ENCODE peak calls at places on chromosomes 3 and 15, in nine cellular contexts. A is NCI-H774; Z is stimulated activated CD4-positive, alpha-beta T cell treated with anti-CD3 and anti-CD28 coated beads, Interleukin-2, amount 100 ng/mL, for 48 hours; T is esophagus squamous epithelium; G is HEK293T; U is GM03348; K is OCI-LY7; C is H54; L is G401. N is an unnamed sample.

GRCh38 chr3:147318900-147319299 is 87.4 kb downstream of the ZIC4 start:
- DNase-seq in G (no peak), C (no peak), U (peak), A (no peak), Z (no peak), L (no peak), T (no peak), K (no peak), N (no peak)

GRCh38 chr3:52743152-52743551 is 27.6 kb downstream of the NEK4 start:
- DNase-seq in Z (no peak), L (no peak), C (no peak), U (no peak), G (no peak), K (no peak), A (no peak), T (no peak), N (no peak)

GRCh38 chr3:110791971-110792370 is 279.6 kb upstream of the NECTIN3 start:
- DNase-seq in A (no peak), T (no peak), Z (no peak), U (no peak), G (no peak), L (no peak), K (no peak), C (no peak), N (no peak)

GRCh38 chr3:143084856-143085731 is 34.5 kb upstream of the CHST2 start:
- DNase-seq in C (peak), T (no peak), U (peak), K (no peak), A (no peak), Z (no peak), G (no peak), L (no peak), N (peak)

GRCh38 chr15:40911693-40912092 is 17.4 kb downstream of the VPS18 start:
- DNase-seq in C (no peak), Z (no peak), A (no peak), T (no peak), L (no peak), G (no peak), K (no peak), U (no peak), N (no peak)

GRCh38 chr3:14141602-14142315 is 16.9 kb downstream of the TMEM43 start:
- DNase-seq in A (no peak), U (no peak), L (no peak), G (no peak), C (no peak), T (no peak), K (no peak), Z (no peak), N (no peak)

GRCh38 chr3:128296469-128297251 is 143.4 kb downstream of the EEFSEC start:
- DNase-seq in K (no peak), C (no peak), T (no peak), A (no peak), Z (no peak), G (no peak), L (peak), U (no peak), N (no peak)

GRCh38 chr15:74537736-74538135 is 3.3 kb upstream of the ARID3B start:
- DNase-seq in K (no peak), A (no peak), C (no peak), T (no peak), U (no peak), G (no peak), Z (no peak), L (no peak), N (no peak)

GRCh38 chr15:67820992-67821783 is 4.1 kb upstream of the SKOR1 start:
- DNase-seq in A (no peak), U (peak), K (no peak), L (no peak), Z (no peak), T (no peak), C (no peak), G (no peak), N (no peak)

GRCh38 chr15:85620321-85621044 is 174.2 kb downstream of the KLHL25 start:
- DNase-seq in G (no peak), L (no peak), K (no peak), A (no peak), C (no peak), U (peak), T (no peak), Z (no peak), N (no peak)

GRCh38 chr3:6542795-6543194 is 318.1 kb upstream of the GRM7 start:
- DNase-seq in C (no peak), Z (no peak), A (no peak), K (no peak), L (no peak), U (no peak), G (no peak), T (no peak), N (no peak)

GRCh38 chr3:107921083-107921482 is 169.7 kb downstream of the CD47 start:
- DNase-seq in T (no peak), G (no peak), U (no peak), L (no peak), C (no peak), A (no peak), Z (no peak), K (no peak), N (no peak)

GRCh38 chr3:49124991-49125670 is 4.5 kb upstream of the USP19 start:
- DNase-seq in T (no peak), U (no peak), L (peak), Z (no peak), A (no peak), C (no peak), G (no peak), K (peak), N (peak)

GRCh38 chr3:45309876-45310275 is 78.5 kb upstream of the LARS2 start:
- DNase-seq in G (no peak), U (no peak), A (no peak), K (no peak), C (no peak), L (peak), T (no peak), Z (no peak), N (no peak)

GRCh38 chr15:41804361-41804760 is 23.5 kb upstream of the JMJD7 start:
- DNase-seq in K (no peak), L (no peak), C (no peak), G (no peak), T (peak), Z (no peak), A (no peak), U (no peak), N (no peak)

GRCh38 chr3:160105902-160106584 is 117.4 kb downstream of the IL12A start:
- DNase-seq in L (no peak), A (no peak), Z (no peak), U (no peak), T (no peak), C (no peak), K (no peak), G (no peak), N (no peak)

GRCh38 chr3:120177151-120177550 is 82.9 kb upstream of the GSK3B start:
- DNase-seq in L (peak), Z (no peak), T (no peak), K (no peak), C (peak), G (peak), U (peak), A (no peak), N (no peak)

GRCh38 chr15:74205593-74205969 is 3.0 kb upstream of the STRA6 start:
- DNase-seq in A (no peak), U (no peak), K (no peak), G (no peak), T (no peak), Z (no peak), L (no peak), C (no peak), N (no peak)

GRCh38 chr3:27758083-27758482 is 36.0 kb upstream of the EOMES start:
- DNase-seq in U (peak), Z (no peak), T (no peak), C (peak), G (no peak), K (no peak), A (no peak), L (no peak), N (no peak)

GRCh38 chr3:45553469-45553974 is 41.0 kb upstream of the LIMD1 start:
- DNase-seq in Z (no peak), A (no peak), U (peak), C (no peak), T (no peak), G (no peak), K (peak), L (peak), N (peak)

GRCh38 chr3:18188491-18188890 is 236.6 kb downstream of the SATB1 start:
- DNase-seq in T (no peak), K (no peak), C (no peak), A (no peak), G (no peak), L (no peak), U (no peak), Z (no peak), N (no peak)

GRCh38 chr3:143083781-143084180 is 35.8 kb upstream of the CHST2 start:
- DNase-seq in A (no peak), T (no peak), G (no peak), U (no peak), L (no peak), C (no peak), Z (no peak), K (no peak), N (no peak)

GRCh38 chr15:58015565-58015964 is 49.9 kb downstream of the ALDH1A2 start:
- DNase-seq in K (no peak), L (no peak), T (no peak), A (no peak), U (peak), G (no peak), C (no peak), Z (no peak), N (no peak)

GRCh38 chr3:133857767-133858166 is 37.9 kb downstream of the RAB6B start:
- DNase-seq in G (no peak), U (no peak), L (no peak), C (no peak), A (no peak), Z (no peak), K (no peak), T (no peak), N (no peak)

GRCh38 chr15:32706704-32707103 is 11.1 kb upstream of the GREM1 start:
- DNase-seq in C (peak), T (no peak), G (no peak), U (peak), A (no peak), K (no peak), L (no peak), Z (no peak), N (no peak)

GRCh38 chr15:27587810-27588209 is 511.3 kb downstream of the OCA2 start:
- DNase-seq in A (no peak), T (no peak), Z (no peak), C (no peak), U (no peak), K (no peak), L (no peak), G (peak), N (no peak)

GRCh38 chr3:130835483-130835882 is 58.4 kb upstream of the ATP2C1 start:
- DNase-seq in K (no peak), L (no peak), C (no peak), Z (no peak), U (no peak), A (no peak), T (no peak), G (no peak), N (no peak)

GRCh38 chr15:33028495-33028894 is 166.0 kb downstream of the FMN1 start:
- DNase-seq in G (no peak), U (peak), T (no peak), L (no peak), K (no peak), A (no peak), Z (no peak), C (no peak), N (no peak)

GRCh38 chr15:72365844-72366243 is 10.0 kb downstream of the HEXA start:
- DNase-seq in U (no peak), L (no peak), T (no peak), Z (no peak), G (no peak), C (no peak), A (no peak), K (peak), N (peak)

GRCh38 chr15:86935841-86936240 is 856.2 kb downstream of the AGBL1 start:
- DNase-seq in L (no peak), Z (no peak), U (no peak), K (no peak), A (no peak), T (no peak), C (no peak), G (no peak), N (no peak)

GRCh38 chr3:26932752-26933151 is 310.2 kb downstream of the LRRC3B start:
- DNase-seq in A (no peak), Z (no peak), T (no peak), U (no peak), L (no peak), C (no peak), K (no peak), G (no peak), N (no peak)

GRCh38 chr3:172777901-172778300 is 27.4 kb downstream of the ECT2 start:
- DNase-seq in G (no peak), K (no peak), T (no peak), Z (no peak), L (no peak), U (no peak), C (no peak), A (no peak), N (no peak)

GRCh38 chr15:99103279-99103678 is 1.6 kb upstream of the SYNM start:
- DNase-seq in K (no peak), A (no peak), L (no peak), U (no peak), G (no peak), Z (no peak), T (no peak), C (no peak), N (no peak)

N was measured in NAMALWA.